ENCODE peak calls at places on chromosome 11, in four cellular contexts. One of them, this sample, is unnamed.

GRCh38 chr11:127202105-127202504 is 201.5 kb upstream of the KIRREL3 start:
- DNase-seq in HCT116: no peak
- DNase-seq in keratinocyte: no peak
- DNase-seq in SK-N-MC: no peak
- DNase-seq in this sample: no peak

GRCh38 chr11:106329273-106330018 is 252.0 kb downstream of the AASDHPPT start:
- DNase-seq in HCT116: no peak
- DNase-seq in keratinocyte: no peak
- DNase-seq in SK-N-MC: no peak
- DNase-seq in this sample: no peak

GRCh38 chr11:33733978-33734377 is 2.2 kb downstream of the CD59 start:
- DNase-seq in HCT116: no peak
- DNase-seq in keratinocyte: no peak
- DNase-seq in SK-N-MC: no peak
- DNase-seq in this sample: no peak

GRCh38 chr11:45333506-45333971 is 47.4 kb upstream of the SYT13 start:
- DNase-seq in HCT116: peak
- DNase-seq in keratinocyte: no peak
- DNase-seq in SK-N-MC: no peak
- DNase-seq in this sample: peak

GRCh38 chr11:65711785-65712632 is at the start of gene KAT5:
- DNase-seq in HCT116: peak
- DNase-seq in keratinocyte: peak
- DNase-seq in SK-N-MC: peak
- DNase-seq in this sample: peak

GRCh38 chr11:12258451-12258850 is 118.9 kb upstream of the PARVA start:
- DNase-seq in HCT116: no peak
- DNase-seq in keratinocyte: no peak
- DNase-seq in SK-N-MC: no peak
- DNase-seq in this sample: no peak

GRCh38 chr11:33723238-33723881 is 12.9 kb downstream of the CD59 start:
- DNase-seq in HCT116: peak
- DNase-seq in keratinocyte: peak
- DNase-seq in SK-N-MC: no peak
- DNase-seq in this sample: no peak

GRCh38 chr11:115939104-115939503 is 434.9 kb upstream of the CADM1 start:
- DNase-seq in HCT116: no peak
- DNase-seq in keratinocyte: no peak
- DNase-seq in SK-N-MC: no peak
- DNase-seq in this sample: no peak

GRCh38 chr11:73162196-73162740 is 20.1 kb upstream of the FCHSD2 start:
- DNase-seq in HCT116: no peak
- DNase-seq in keratinocyte: no peak
- DNase-seq in SK-N-MC: no peak
- DNase-seq in this sample: no peak

GRCh38 chr11:65047581-65048422 is 6.8 kb downstream of the SAC3D1 start:
- DNase-seq in HCT116: no peak
- DNase-seq in keratinocyte: no peak
- DNase-seq in SK-N-MC: no peak
- DNase-seq in this sample: no peak

GRCh38 chr11:67289226-67289650 is at the start of gene ANKRD13D:
- DNase-seq in HCT116: no peak
- DNase-seq in keratinocyte: no peak
- DNase-seq in SK-N-MC: no peak
- DNase-seq in this sample: no peak

GRCh38 chr11:46293616-46294015 is 16.2 kb downstream of the CREB3L1 start:
- DNase-seq in HCT116: no peak
- DNase-seq in keratinocyte: no peak
- DNase-seq in SK-N-MC: no peak
- DNase-seq in this sample: no peak

GRCh38 chr11:107792049-107792443 is 66.5 kb downstream of the SLC35F2 start:
- DNase-seq in HCT116: no peak
- DNase-seq in keratinocyte: no peak
- DNase-seq in SK-N-MC: no peak
- DNase-seq in this sample: no peak
- H3K27ac ChIP-seq in HCT116: no peak
- H3K27ac ChIP-seq in keratinocyte: no peak
- H3K27ac ChIP-seq in SK-N-MC: no peak
- H3K27ac ChIP-seq in this sample: no peak

GRCh38 chr11:78040691-78041379 is 17.8 kb upstream of the KCTD14 start:
- DNase-seq in HCT116: no peak
- DNase-seq in keratinocyte: no peak
- DNase-seq in SK-N-MC: no peak
- DNase-seq in this sample: no peak

GRCh38 chr11:78038697-78039313 is 15.7 kb upstream of the KCTD14 start:
- DNase-seq in HCT116: no peak
- DNase-seq in keratinocyte: no peak
- DNase-seq in SK-N-MC: no peak
- DNase-seq in this sample: no peak

GRCh38 chr11:78039919-78040671 is 17.0 kb upstream of the KCTD14 start:
- DNase-seq in HCT116: no peak
- DNase-seq in keratinocyte: no peak
- DNase-seq in SK-N-MC: no peak
- DNase-seq in this sample: peak

GRCh38 chr11:78037825-78038620 is 14.9 kb upstream of the KCTD14 start:
- DNase-seq in HCT116: no peak
- DNase-seq in keratinocyte: no peak
- DNase-seq in SK-N-MC: no peak
- DNase-seq in this sample: no peak

GRCh38 chr11:78039391-78039918 is 16.4 kb upstream of the KCTD14 start:
- DNase-seq in HCT116: no peak
- DNase-seq in keratinocyte: no peak
- DNase-seq in SK-N-MC: no peak
- DNase-seq in this sample: no peak
- H3K9ac ChIP-seq in HCT116: peak
- H3K9ac ChIP-seq in keratinocyte: no peak
- H3K9ac ChIP-seq in SK-N-MC: peak
- H3K9ac ChIP-seq in this sample: peak

GRCh38 chr11:15967966-15968365 is 388.4 kb downstream of the SOX6 start:
- DNase-seq in HCT116: no peak
- DNase-seq in keratinocyte: peak
- DNase-seq in SK-N-MC: no peak
- DNase-seq in this sample: no peak
- H3K27ac ChIP-seq in HCT116: no peak
- H3K27ac ChIP-seq in keratinocyte: peak
- H3K27ac ChIP-seq in SK-N-MC: peak
- H3K27ac ChIP-seq in this sample: no peak

GRCh38 chr11:134585666-134586285 is 173.7 kb upstream of the B3GAT1 start:
- DNase-seq in HCT116: no peak
- DNase-seq in keratinocyte: no peak
- DNase-seq in SK-N-MC: no peak
- DNase-seq in this sample: no peak

GRCh38 chr11:134586726-134587125 is 174.7 kb upstream of the B3GAT1 start:
- DNase-seq in HCT116: no peak
- DNase-seq in keratinocyte: no peak
- DNase-seq in SK-N-MC: no peak
- DNase-seq in this sample: no peak

GRCh38 chr11:134584706-134585445 is 172.8 kb upstream of the B3GAT1 start:
- DNase-seq in HCT116: no peak
- DNase-seq in keratinocyte: no peak
- DNase-seq in SK-N-MC: no peak
- DNase-seq in this sample: no peak

GRCh38 chr11:134589155-134589554 is 177.1 kb upstream of the B3GAT1 start:
- DNase-seq in HCT116: no peak
- DNase-seq in keratinocyte: no peak
- DNase-seq in SK-N-MC: no peak
- DNase-seq in this sample: no peak

DNA sequence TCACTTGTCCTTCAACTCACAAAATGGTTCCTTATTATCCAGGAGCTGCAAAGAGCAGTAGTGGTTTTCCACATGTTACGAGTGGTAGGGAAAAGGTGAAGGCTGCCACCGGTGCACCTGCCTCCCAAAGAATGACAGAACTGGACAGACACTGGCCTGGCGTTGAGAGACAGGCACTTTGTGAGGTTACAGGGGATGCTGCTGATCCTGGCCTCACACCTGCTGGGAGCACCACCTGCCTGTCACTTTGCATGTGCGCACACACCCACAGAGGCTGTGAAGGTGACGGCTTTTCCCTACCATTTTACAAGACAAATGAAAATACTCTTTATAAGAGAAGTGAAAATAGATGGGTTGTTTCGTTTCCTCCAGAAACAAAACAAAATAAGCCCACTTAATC is 175.3 kb upstream of the B3GAT1 start:
- DNase-seq in HCT116: no peak
- DNase-seq in keratinocyte: no peak
- DNase-seq in SK-N-MC: no peak
- DNase-seq in this sample: peak
- H3K9ac ChIP-seq in HCT116: no peak
- H3K9ac ChIP-seq in keratinocyte: no peak
- H3K9ac ChIP-seq in SK-N-MC: no peak
- H3K9ac ChIP-seq in this sample: no peak

GRCh38 chr11:118915941-118916841 is 9.5 kb downstream of the BCL9L start:
- DNase-seq in HCT116: no peak
- DNase-seq in keratinocyte: no peak
- DNase-seq in SK-N-MC: no peak
- DNase-seq in this sample: no peak

GRCh38 chr11:118913411-118914125 is 12.2 kb downstream of the BCL9L start:
- DNase-seq in HCT116: no peak
- DNase-seq in keratinocyte: no peak
- DNase-seq in SK-N-MC: no peak
- DNase-seq in this sample: no peak

GRCh38 chr11:118916842-118917388 is 8.8 kb downstream of the BCL9L start:
- DNase-seq in HCT116: no peak
- DNase-seq in keratinocyte: no peak
- DNase-seq in SK-N-MC: no peak
- DNase-seq in this sample: no peak

GRCh38 chr11:118914178-118914918 is 11.4 kb downstream of the BCL9L start:
- DNase-seq in HCT116: no peak
- DNase-seq in keratinocyte: no peak
- DNase-seq in SK-N-MC: no peak
- DNase-seq in this sample: no peak

DNA sequence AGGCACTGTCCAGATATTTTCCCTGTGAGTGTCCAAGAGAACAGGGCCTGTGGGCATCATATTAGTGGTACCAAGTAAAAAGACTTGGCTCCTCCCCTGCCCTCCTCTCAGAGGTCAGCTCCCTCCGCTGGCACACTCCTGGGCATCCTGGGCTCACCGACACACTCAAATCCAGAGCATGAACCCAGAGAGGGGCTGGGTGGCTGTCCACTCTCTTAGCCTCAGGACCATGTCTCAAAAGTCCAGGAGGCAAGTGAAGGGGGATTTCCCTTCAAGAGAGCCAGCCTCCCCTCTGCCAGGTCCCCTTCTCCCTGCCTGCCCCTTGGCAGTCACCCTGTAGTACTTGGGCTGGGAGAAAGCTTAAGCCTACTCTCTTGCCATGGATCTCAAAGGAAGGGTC is 10.3 kb downstream of the BCL9L start:
- DNase-seq in HCT116: no peak
- DNase-seq in keratinocyte: no peak
- DNase-seq in SK-N-MC: no peak
- DNase-seq in this sample: no peak
- H3K27ac ChIP-seq in HCT116: peak
- H3K27ac ChIP-seq in keratinocyte: peak
- H3K27ac ChIP-seq in SK-N-MC: peak
- H3K27ac ChIP-seq in this sample: no peak

GRCh38 chr11:47407746-47408590 is at the start of gene SLC39A13:
- DNase-seq in HCT116: peak
- DNase-seq in keratinocyte: peak
- DNase-seq in SK-N-MC: peak
- DNase-seq in this sample: peak

GRCh38 chr11:47410404-47411264 is 2.2 kb downstream of the SLC39A13 start:
- DNase-seq in HCT116: no peak
- DNase-seq in keratinocyte: no peak
- DNase-seq in SK-N-MC: no peak
- DNase-seq in this sample: no peak

GRCh38 chr11:47408598-47409439 is 429 bp downstream of the SLC39A13 start:
- DNase-seq in HCT116: no peak
- DNase-seq in keratinocyte: peak
- DNase-seq in SK-N-MC: no peak
- DNase-seq in this sample: no peak

GRCh38 chr11:47412152-47412746 is 3.9 kb downstream of the SLC39A13 start:
- DNase-seq in HCT116: peak
- DNase-seq in keratinocyte: no peak
- DNase-seq in SK-N-MC: no peak
- DNase-seq in this sample: peak

GRCh38 chr11:47409440-47410403 is 1.3 kb downstream of the SLC39A13 start:
- DNase-seq in HCT116: no peak
- DNase-seq in keratinocyte: no peak
- DNase-seq in SK-N-MC: no peak
- DNase-seq in this sample: no peak
- H3K9ac ChIP-seq in HCT116: peak
- H3K9ac ChIP-seq in keratinocyte: peak
- H3K9ac ChIP-seq in SK-N-MC: peak
- H3K9ac ChIP-seq in this sample: no peak

GRCh38 chr11:114296190-114296978 is at the start of gene NNMT:
- DNase-seq in HCT116: no peak
- DNase-seq in keratinocyte: no peak
- DNase-seq in SK-N-MC: no peak
- DNase-seq in this sample: no peak

GRCh38 chr11:114293201-114293711 is 2.9 kb upstream of the NNMT start:
- DNase-seq in HCT116: no peak
- DNase-seq in keratinocyte: no peak
- DNase-seq in SK-N-MC: no peak
- DNase-seq in this sample: no peak

GRCh38 chr11:114296979-114297372 is 777 bp downstream of the NNMT start:
- DNase-seq in HCT116: no peak
- DNase-seq in keratinocyte: no peak
- DNase-seq in SK-N-MC: no peak
- DNase-seq in this sample: no peak

GRCh38 chr11:114297806-114298700 is 1.9 kb downstream of the NNMT start:
- DNase-seq in HCT116: no peak
- DNase-seq in keratinocyte: no peak
- DNase-seq in SK-N-MC: no peak
- DNase-seq in this sample: no peak

DNA sequence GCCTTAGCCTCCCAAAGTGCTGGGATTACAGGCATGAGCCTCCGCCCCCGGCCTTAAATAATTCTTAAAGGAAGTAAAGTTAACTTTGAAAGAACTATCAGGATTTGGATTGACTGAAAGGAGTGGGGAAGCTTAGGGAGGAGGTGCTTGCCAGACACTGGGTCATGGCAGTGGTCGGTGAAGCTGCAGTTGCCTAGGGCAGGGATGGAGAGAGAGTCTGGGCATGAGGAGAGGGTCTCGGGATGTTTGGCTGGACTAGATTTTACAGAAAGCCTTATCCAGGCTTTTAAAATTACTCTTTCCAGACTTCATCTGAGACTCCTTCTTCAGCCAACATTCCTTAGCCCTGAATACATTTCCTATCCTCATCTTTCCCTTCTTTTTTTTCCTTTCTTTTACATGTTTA is 520 bp upstream of the NNMT start:
- DNase-seq in HCT116: no peak
- DNase-seq in keratinocyte: no peak
- DNase-seq in SK-N-MC: no peak
- DNase-seq in this sample: no peak
- H3K27ac ChIP-seq in HCT116: no peak
- H3K27ac ChIP-seq in keratinocyte: no peak
- H3K27ac ChIP-seq in SK-N-MC: no peak
- H3K27ac ChIP-seq in this sample: no peak